ENCODE peak calls at places on chromosomes 2 and 18, in six cellular contexts. Z is mesendoderm, T is PC-3, P is right cardiac atrium, V is RWPE2, I is A549. O is an unnamed sample.
A peak's percentile ranks its signal among the peaks of the same experiment; 100 is the strongest.

GRCh38 chr18:26335139-26335933 is 109.1 kb downstream of the TAF4B start:
- DNase-seq in Z (peak; percentile 44), P (no peak), V (no peak), I (no peak), T (no peak), O (no peak)

GRCh38 chr2:236743623-236744280 is 174.1 kb downstream of the ACKR3 start:
- DNase-seq in T (no peak), V (no peak), P (no peak), Z (no peak), I (no peak), O (no peak)

GRCh38 chr2:8583400-8584173 is 98.3 kb upstream of the ID2 start:
- DNase-seq in T (peak; percentile 79), V (peak; percentile 88), P (peak; percentile 98), Z (peak; percentile 99), I (peak; percentile 42), O (peak; percentile 90)

GRCh38 chr2:136291871-136292270 is 173.9 kb upstream of the CXCR4 start:
- DNase-seq in I (no peak), V (no peak), T (no peak), Z (no peak), P (no peak), O (no peak)

GRCh38 chr2:207472343-207473202 is 57.2 kb upstream of the CREB1 start:
- DNase-seq in Z (no peak), P (no peak), V (no peak), T (no peak), I (no peak), O (no peak)

GRCh38 chr18:26536032-26536431 is 12.3 kb downstream of the KCTD1 start:
- DNase-seq in I (no peak), Z (peak; percentile 40), T (peak; percentile 51), P (no peak), V (no peak), O (no peak)

GRCh38 chr18:72849671-72850070 is 18.1 kb downstream of the NETO1 start:
- DNase-seq in P (no peak), V (no peak), T (peak; percentile 40), I (no peak), Z (no peak), O (no peak)

GRCh38 chr2:40317047-40317446 is 134.8 kb downstream of the SLC8A1 start:
- DNase-seq in T (peak; percentile 64), I (peak; percentile 4), Z (no peak), V (no peak), P (no peak), O (no peak)

GRCh38 chr18:62179213-62179612 is 7.6 kb downstream of the PIGN start:
- DNase-seq in Z (no peak), T (no peak), I (no peak), P (no peak), V (no peak), O (no peak)

GRCh38 chr2:144692661-144693060 is 172.7 kb upstream of the ZEB2 start:
- DNase-seq in I (no peak), P (no peak), T (no peak), Z (no peak), V (no peak), O (no peak)

GRCh38 chr2:178177066-178177679 is 17.1 kb upstream of the OSBPL6 start:
- DNase-seq in V (no peak), P (no peak), T (peak; percentile 57), Z (no peak), I (peak; percentile 11), O (no peak)

GRCh38 chr2:165857881-165858280 is 63.8 kb upstream of the GALNT3 start:
- DNase-seq in V (no peak), T (no peak), I (no peak), Z (no peak), P (no peak), O (no peak)

GRCh38 chr2:149075868-149076267 is 37.4 kb downstream of the LYPD6B start:
- DNase-seq in V (no peak), Z (no peak), I (no peak), P (no peak), T (no peak), O (no peak)

GRCh38 chr2:113176696-113177355 is 3.1 kb downstream of the PSD4 start:
- DNase-seq in V (no peak), Z (no peak), T (no peak), I (no peak), P (no peak), O (no peak)

GRCh38 chr2:120949027-120949956 is 213.6 kb downstream of the GLI2 start:
- DNase-seq in Z (no peak), I (peak; percentile 53), V (no peak), T (peak; percentile 29), P (peak; percentile 27), O (no peak)

GRCh38 chr2:2573658-2574293 is 242.7 kb upstream of the MYT1L start:
- DNase-seq in P (no peak), Z (peak; percentile 55), I (peak; percentile 37), V (no peak), T (no peak), O (no peak)

GRCh38 chr2:234496442-234496834 is 443 bp downstream of the ARL4C start:
- DNase-seq in P (peak; percentile 61), I (no peak), Z (peak; percentile 47), V (no peak), T (peak; percentile 56), O (no peak)

GRCh38 chr2:181649436-181649979 is 7.4 kb downstream of the CERKL start:
- DNase-seq in I (no peak), T (no peak), P (no peak), V (no peak), Z (no peak), O (no peak)

GRCh38 chr2:180753809-180754761 is 226.3 kb upstream of the UBE2E3 start:
- DNase-seq in V (no peak), T (peak; percentile 71), I (no peak), P (no peak), Z (no peak), O (no peak)

GRCh38 chr18:55464581-55464980 is 123.4 kb downstream of the TCF4 start:
- DNase-seq in Z (no peak), V (no peak), I (no peak), P (no peak), T (no peak), O (no peak)

GRCh38 chr18:55461843-55462242 is 126.1 kb downstream of the TCF4 start:
- DNase-seq in I (no peak), V (no peak), Z (no peak), T (no peak), P (no peak), O (no peak)

GRCh38 chr18:55465313-55465712 is 122.7 kb downstream of the TCF4 start:
- DNase-seq in Z (peak; percentile 31), P (no peak), I (no peak), T (no peak), V (no peak), O (no peak)

GRCh38 chr18:55458456-55459238 is 129.3 kb downstream of the TCF4 start:
- DNase-seq in Z (no peak), I (no peak), V (no peak), P (no peak), T (no peak), O (no peak)

DNA sequence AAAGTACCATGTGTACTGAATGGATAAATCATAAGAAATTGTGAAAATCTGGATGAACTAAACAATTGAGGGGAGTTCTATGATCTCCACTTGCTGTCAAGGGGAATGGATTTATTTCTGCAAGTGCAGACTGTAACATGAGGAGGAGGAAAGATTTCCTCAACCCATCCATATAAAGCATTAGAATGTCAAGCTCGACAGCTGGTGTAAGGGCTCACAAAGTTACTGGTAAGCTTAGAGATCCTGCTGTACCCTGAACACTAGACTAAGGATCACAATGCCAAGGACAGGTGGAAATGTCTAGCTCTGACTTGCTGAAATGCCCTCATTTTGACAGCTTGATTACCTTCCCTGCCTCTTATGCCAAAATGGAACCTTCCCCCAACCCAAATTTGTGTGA is 125.3 kb downstream of the TCF4 start:
- DNase-seq in V (no peak), T (no peak), P (no peak), Z (no peak), I (no peak), O (no peak)
- H3K4me1 ChIP-seq in V (no peaks in the 10 kb centered on the region), T (no peaks in the 10 kb centered on the region), P (peaks cover 5% of the 10 kb centered on the region), Z (peaks cover 8% of the 10 kb centered on the region), I (no peaks in the 10 kb centered on the region), O (peaks cover 17% of the 10 kb centered on the region)

GRCh38 chr2:189096769-189097447 is 82.7 kb downstream of the COL5A2 start:
- DNase-seq in V (no peak), P (no peak), I (peak; percentile 77), Z (peak; percentile 35), T (peak; percentile 88), O (no peak)
- H3K4me1 ChIP-seq in V (peaks cover 13% of the 10 kb centered on the region), P (peaks cover 1% of the 10 kb centered on the region), I (peaks cover 53% of the 10 kb centered on the region), Z (no peaks in the 10 kb centered on the region), T (peaks cover 34% of the 10 kb centered on the region), O (peaks cover 3% of the 10 kb centered on the region)

GRCh38 chr2:30223413-30223874 is 7.9 kb upstream of the LBH start:
- DNase-seq in P (no peak), T (no peak), I (no peak), Z (no peak), V (no peak), O (no peak)

GRCh38 chr2:30221531-30221930 is 9.8 kb upstream of the LBH start:
- DNase-seq in T (no peak), V (no peak), Z (no peak), I (no peak), P (no peak), O (no peak)

GRCh38 chr2:30224147-30224546 is 7.2 kb upstream of the LBH start:
- DNase-seq in Z (no peak), P (no peak), I (no peak), V (no peak), T (no peak), O (no peak)

GRCh38 chr2:30222031-30222430 is 9.3 kb upstream of the LBH start:
- DNase-seq in P (no peak), Z (no peak), I (no peak), T (no peak), V (no peak), O (no peak)

DNA sequence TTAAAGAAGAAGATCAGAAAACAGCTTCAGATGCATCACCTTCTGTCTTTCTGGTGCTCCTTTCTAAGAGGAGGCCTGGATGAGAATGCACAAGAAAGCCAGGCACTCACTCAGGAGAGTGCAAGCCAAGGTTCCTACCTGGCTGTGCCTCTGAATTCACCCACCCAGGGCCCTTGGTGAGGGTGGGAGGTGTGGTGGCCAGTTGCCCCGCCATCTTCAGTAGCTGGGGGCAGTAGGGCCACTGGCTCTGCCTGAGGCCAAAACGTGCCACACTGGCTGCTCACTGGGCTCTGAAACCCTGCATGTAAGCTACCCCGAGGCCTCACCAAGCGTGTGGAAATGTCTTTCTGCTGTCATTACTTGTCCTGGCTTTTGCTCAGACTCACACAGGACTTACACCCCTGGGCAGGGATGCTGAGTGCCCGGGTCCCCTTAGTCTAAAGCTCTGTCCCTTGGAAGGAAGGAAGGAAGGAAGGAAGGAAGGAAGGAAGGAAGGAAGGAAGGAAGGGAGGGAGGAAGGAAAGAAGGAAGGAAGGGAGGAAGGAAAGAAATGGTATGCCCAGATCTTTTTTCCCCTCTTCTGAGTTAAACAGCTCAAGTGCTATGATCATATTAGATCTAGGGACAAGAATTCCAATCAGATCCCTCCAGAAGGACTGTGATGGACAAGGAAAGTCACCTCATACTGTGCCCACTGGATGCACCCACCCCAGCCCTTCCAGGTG is 8.5 kb upstream of the LBH start:
- DNase-seq in Z (no peak), V (no peak), I (no peak), P (no peak), T (no peak), O (no peak)
- H3K4me1 ChIP-seq in Z (peaks cover 13% of the 10 kb centered on the region), V (peaks cover 12% of the 10 kb centered on the region), I (no peaks in the 10 kb centered on the region), P (peaks cover 9% of the 10 kb centered on the region), T (peaks cover 18% of the 10 kb centered on the region), O (peaks cover 40% of the 10 kb centered on the region)

GRCh38 chr2:147806846-147807245 is 38.0 kb upstream of the ACVR2A start:
- DNase-seq in P (no peak), Z (peak; percentile 19), V (no peak), T (peak; percentile 33), I (no peak), O (no peak)

GRCh38 chr2:147808520-147808919 is 36.3 kb upstream of the ACVR2A start:
- DNase-seq in I (no peak), P (no peak), T (no peak), V (no peak), Z (no peak), O (no peak)

GRCh38 chr2:147810883-147811765 is 33.7 kb upstream of the ACVR2A start:
- DNase-seq in T (peak; percentile 59), P (no peak), Z (no peak), V (no peak), I (no peak), O (no peak)
- H3K4me1 ChIP-seq in T (peaks cover 26% of the 10 kb centered on the region), P (no peaks in the 10 kb centered on the region), Z (no peaks in the 10 kb centered on the region), V (no peaks in the 10 kb centered on the region), I (no peaks in the 10 kb centered on the region), O (no peaks in the 10 kb centered on the region)

O was measured in heart left ventricle.